ENCODE peak calls at places on chromosome 6, in ten cellular contexts. Y is posterior cingulate gyrus; K is SJSA1; S is A673; D is T-helper 17 cell; L is NCI-H1105; C is psoas muscle; W is amygdala; X is epithelial cell of esophagus; T is stimulated activated effector memory CD8-positive, alpha-beta T cell treated with anti-CD3 and anti-CD28 coated beads, Interleukin-12 subunit alpha, Interleukin-12 subunit beta, amount 100 ng/mL, for 72 hours. A is an unnamed sample.

GRCh38 chr6:33949877-33950831 is 146.4 kb upstream of the MLN start:
- DNase-seq in Y (no peak), K (no peak), S (no peak), D (no peak), L (peak), C (no peak), W (no peak), X (peak), T (no peak), A (no peak)

GRCh38 chr6:123415844-123416468 is 220.8 kb downstream of the TRDN start:
- DNase-seq in Y (peak), K (peak), S (peak), D (no peak), L (peak), C (no peak), W (peak), X (peak), T (peak), A (peak)

GRCh38 chr6:111712398-111712797 is 106.7 kb upstream of the TRAF3IP2 start:
- DNase-seq in Y (no peak), K (no peak), S (no peak), D (no peak), L (no peak), C (peak), W (no peak), X (peak), T (no peak), A (no peak)

GRCh38 chr6:119224095-119224701 is 125.4 kb downstream of the MAN1A1 start:
- DNase-seq in Y (no peak), K (no peak), S (no peak), D (no peak), L (peak), C (no peak), W (no peak), X (no peak), T (no peak), A (no peak)

GRCh38 chr6:11740875-11741274 is 37.7 kb downstream of the ADTRP start:
- DNase-seq in Y (no peak), K (no peak), S (no peak), D (no peak), L (no peak), C (no peak), W (no peak), X (no peak), T (no peak), A (no peak)

GRCh38 chr6:22412994-22413393 is 116.2 kb upstream of the PRL start:
- DNase-seq in Y (no peak), K (no peak), S (peak), D (no peak), L (no peak), C (no peak), W (no peak), X (no peak), T (no peak), A (no peak)

GRCh38 chr6:43074847-43075741 is 1.0 kb upstream of the PTK7 start:
- DNase-seq in Y (no peak), K (no peak), S (peak), D (no peak), L (no peak), C (no peak), W (no peak), X (no peak), T (no peak), A (no peak)

GRCh38 chr6:134000443-134000842 is 47.4 kb downstream of the TBPL1 start:
- DNase-seq in Y (no peak), K (no peak), S (no peak), D (no peak), L (no peak), C (no peak), W (no peak), X (peak), T (no peak), A (no peak)

A was measured in HS-27A.